ENCODE peak calls at places on chromosomes 5 and 9, in five cellular contexts. One of them, this sample, is unnamed.

GRCh38 chr5:54889826-54890225 is 95.6 kb downstream of the ESM1 start:
- DNase-seq in fibroblast of the conjunctiva: no peak
- DNase-seq in amygdala: no peak
- DNase-seq in stimulated activated CD4-positive, alpha-beta T cell treated with anti-CD3 and anti-CD28 coated beads, TNF-alpha, amount 100 ng/mL, for 1 hour: no peak
- DNase-seq in osteoblast: peak; percentile 90
- DNase-seq in this sample: no peak

GRCh38 chr5:158456756-158457155 is 597.8 kb upstream of the CLINT1 start:
- DNase-seq in fibroblast of the conjunctiva: peak; percentile 84
- DNase-seq in amygdala: no peak
- DNase-seq in stimulated activated CD4-positive, alpha-beta T cell treated with anti-CD3 and anti-CD28 coated beads, TNF-alpha, amount 100 ng/mL, for 1 hour: no peak
- DNase-seq in osteoblast: peak; percentile 85
- DNase-seq in this sample: no peak

GRCh38 chr9:304519-305185 is 90.0 kb downstream of the DOCK8 start:
- DNase-seq in fibroblast of the conjunctiva: no peak
- DNase-seq in amygdala: no peak
- DNase-seq in stimulated activated CD4-positive, alpha-beta T cell treated with anti-CD3 and anti-CD28 coated beads, TNF-alpha, amount 100 ng/mL, for 1 hour: no peak
- DNase-seq in osteoblast: no peak
- DNase-seq in this sample: no peak

GRCh38 chr9:114995681-114996221 is 65.4 kb upstream of the TNFSF8 start:
- DNase-seq in fibroblast of the conjunctiva: no peak
- DNase-seq in amygdala: no peak
- DNase-seq in stimulated activated CD4-positive, alpha-beta T cell treated with anti-CD3 and anti-CD28 coated beads, TNF-alpha, amount 100 ng/mL, for 1 hour: no peak
- DNase-seq in osteoblast: no peak
- DNase-seq in this sample: no peak

GRCh38 chr5:64666058-64666457 is 24.2 kb upstream of the SHISAL2B start:
- DNase-seq in fibroblast of the conjunctiva: no peak
- DNase-seq in amygdala: no peak
- DNase-seq in stimulated activated CD4-positive, alpha-beta T cell treated with anti-CD3 and anti-CD28 coated beads, TNF-alpha, amount 100 ng/mL, for 1 hour: no peak
- DNase-seq in osteoblast: no peak
- DNase-seq in this sample: no peak

GRCh38 chr5:116747881-116748280 is 173.3 kb upstream of the SEMA6A start:
- DNase-seq in fibroblast of the conjunctiva: no peak
- DNase-seq in amygdala: no peak
- DNase-seq in stimulated activated CD4-positive, alpha-beta T cell treated with anti-CD3 and anti-CD28 coated beads, TNF-alpha, amount 100 ng/mL, for 1 hour: no peak
- DNase-seq in osteoblast: no peak
- DNase-seq in this sample: no peak

GRCh38 chr5:176656467-176656990 is 9.2 kb downstream of the TSPAN17 start:
- DNase-seq in fibroblast of the conjunctiva: no peak
- DNase-seq in amygdala: no peak
- DNase-seq in stimulated activated CD4-positive, alpha-beta T cell treated with anti-CD3 and anti-CD28 coated beads, TNF-alpha, amount 100 ng/mL, for 1 hour: no peak
- DNase-seq in osteoblast: no peak
- DNase-seq in this sample: no peak

GRCh38 chr5:35061216-35061615 is 13.5 kb upstream of the AGXT2 start:
- DNase-seq in fibroblast of the conjunctiva: no peak
- DNase-seq in amygdala: no peak
- DNase-seq in stimulated activated CD4-positive, alpha-beta T cell treated with anti-CD3 and anti-CD28 coated beads, TNF-alpha, amount 100 ng/mL, for 1 hour: no peak
- DNase-seq in osteoblast: no peak
- DNase-seq in this sample: no peak

This sample was measured in posterior cingulate gyrus.